ENCODE peak calls at places on chromosomes 5 and 9, in six cellular contexts. X, B, E, J, A and G are unnamed samples.

GRCh38 chr9:113187935-113188595 is 33.0 kb downstream of the FKBP15 start:
- DNase-seq in X (peak), B (peak), E (no peak), J (no peak), A (peak), G (no peak)

GRCh38 chr5:30287890-30288289 is 905.6 kb upstream of the CDH6 start:
- DNase-seq in X (no peak), B (no peak), E (no peak), J (no peak), A (no peak), G (no peak)

GRCh38 chr9:112755059-112755458 is 4.5 kb downstream of the SNX30 start:
- DNase-seq in X (no peak), B (no peak), E (no peak), J (no peak), A (no peak), G (no peak)

GRCh38 chr9:94923333-94924089 is 197.0 kb downstream of the AOPEP start:
- DNase-seq in X (peak), B (no peak), E (no peak), J (no peak), A (no peak), G (no peak)

GRCh38 chr9:21591221-21592062 is 109.3 kb upstream of the IFNE start:
- DNase-seq in X (peak), B (no peak), E (no peak), J (no peak), A (peak), G (no peak)

GRCh38 chr5:61969347-61969746 is 336.7 kb upstream of the KIF2A start:
- DNase-seq in X (peak), B (no peak), E (no peak), J (no peak), A (no peak), G (no peak)

GRCh38 chr5:55668356-55668755 is 43.8 kb downstream of the SLC38A9 start:
- DNase-seq in X (peak), B (no peak), E (no peak), J (no peak), A (peak), G (no peak)

GRCh38 chr9:131666779-131667178 is 73.1 kb downstream of the RAPGEF1 start:
- DNase-seq in X (no peak), B (no peak), E (no peak), J (peak), A (no peak), G (no peak)

GRCh38 chr5:55176176-55176818 is 3.3 kb upstream of the CDC20B start:
- DNase-seq in X (no peak), B (no peak), E (no peak), J (no peak), A (peak), G (no peak)

GRCh38 chr5:149939572-149939971 is 5.0 kb downstream of the PDE6A start:
- DNase-seq in X (peak), B (no peak), E (no peak), J (no peak), A (no peak), G (no peak)

GRCh38 chr9:13513262-13513661 is 233.8 kb upstream of the MPDZ start:
- DNase-seq in X (no peak), B (no peak), E (no peak), J (no peak), A (peak), G (no peak)

GRCh38 chr5:1446602-1447343 is 1.5 kb upstream of the SLC6A3 start:
- DNase-seq in X (no peak), B (peak), E (no peak), J (no peak), A (no peak), G (no peak)

GRCh38 chr9:72984990-72985389 is 32.1 kb upstream of the ALDH1A1 start:
- DNase-seq in X (no peak), B (no peak), E (no peak), J (no peak), A (no peak), G (no peak)

GRCh38 chr9:121699271-121700164 is 48.1 kb downstream of the DAB2IP start:
- DNase-seq in X (peak), B (peak), E (no peak), J (peak), A (peak), G (peak)

GRCh38 chr9:35748239-35748857 is 680 bp downstream of the GBA2 start:
- DNase-seq in X (no peak), B (no peak), E (no peak), J (peak), A (no peak), G (no peak)

GRCh38 chr5:65152131-65152530 is 329.6 kb downstream of the ADAMTS6 start:
- DNase-seq in X (peak), B (no peak), E (no peak), J (no peak), A (peak), G (no peak)

GRCh38 chr5:72557147-72557501 is 49.9 kb upstream of the ZNF366 start:
- DNase-seq in X (no peak), B (no peak), E (no peak), J (no peak), A (no peak), G (no peak)

GRCh38 chr9:27491164-27491563 is 32.9 kb upstream of the IFNK start:
- DNase-seq in X (peak), B (no peak), E (no peak), J (no peak), A (no peak), G (no peak)

GRCh38 chr5:135225856-135226560 is 173.0 kb downstream of the MACROH2A1 start:
- DNase-seq in X (no peak), B (peak), E (no peak), J (no peak), A (no peak), G (no peak)

GRCh38 chr9:1222511-1222910 is 172.4 kb downstream of the DMRT2 start:
- DNase-seq in X (peak), B (no peak), E (no peak), J (no peak), A (no peak), G (no peak)

GRCh38 chr5:126963822-126964375 is 66.5 kb downstream of the MARCHF3 start:
- DNase-seq in X (no peak), B (no peak), E (no peak), J (no peak), A (no peak), G (no peak)

GRCh38 chr5:178993236-178993765 is 1.8 kb downstream of the GRM6 start:
- DNase-seq in X (no peak), B (no peak), E (no peak), J (no peak), A (no peak), G (no peak)

GRCh38 chr5:178991190-178992145 is 3.7 kb downstream of the GRM6 start:
- DNase-seq in X (no peak), B (no peak), E (no peak), J (no peak), A (no peak), G (no peak)

GRCh38 chr5:178993955-178994579 is 1.1 kb downstream of the GRM6 start:
- DNase-seq in X (no peak), B (no peak), E (no peak), J (no peak), A (no peak), G (no peak)

GRCh38 chr5:178990491-178990890 is 4.6 kb downstream of the GRM6 start:
- DNase-seq in X (no peak), B (no peak), E (no peak), J (no peak), A (no peak), G (no peak)

DNA sequence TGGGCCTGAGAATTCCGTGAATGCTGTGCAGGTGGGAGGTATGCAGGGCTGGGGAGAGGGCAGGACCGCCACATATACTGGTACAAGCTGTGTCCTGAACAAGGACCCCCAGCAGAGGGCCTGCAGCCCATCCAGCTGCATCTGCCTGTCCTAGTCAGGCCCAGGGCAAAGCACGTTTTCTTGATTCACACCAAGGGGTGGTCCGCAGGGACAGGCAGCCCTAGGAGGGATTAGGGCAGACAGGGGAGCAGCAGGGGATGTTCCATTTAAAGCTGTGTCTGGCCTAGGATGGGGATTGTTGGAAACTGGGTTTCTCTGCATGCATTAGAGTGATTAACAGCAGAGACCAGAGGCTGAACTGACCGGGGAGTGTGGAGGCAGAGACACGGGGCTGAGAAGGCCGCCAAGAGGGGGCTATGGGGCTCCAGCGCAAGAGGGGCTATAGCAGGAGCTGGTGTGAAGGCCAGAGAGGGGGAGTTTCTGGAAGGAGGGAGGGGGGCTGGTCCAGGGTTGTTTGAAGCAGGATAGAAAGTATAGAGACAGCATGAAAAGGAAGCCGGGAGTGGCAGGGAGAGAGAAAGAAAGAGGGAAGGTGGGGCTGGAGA is 2.7 kb downstream of the GRM6 start:
- DNase-seq in X (no peak), B (no peak), E (no peak), J (no peak), A (no peak), G (no peak)
- H3K4me3 ChIP-seq in X (no peak), B (no peak), E (no peak), J (no peak), A (no peak), G (no peak)

GRCh38 chr5:156800982-156801381 is 49.1 kb upstream of the PPP1R2B start:
- DNase-seq in X (no peak), B (no peak), E (no peak), J (no peak), A (no peak), G (no peak)
- H3K4me3 ChIP-seq in X (no peak), B (no peak), E (no peak), J (no peak), A (no peak), G (no peak)

GRCh38 chr5:14399054-14399657 is 182.4 kb upstream of the OTULINL start:
- DNase-seq in X (peak), B (no peak), E (no peak), J (peak), A (peak), G (peak)

GRCh38 chr5:14394365-14394764 is 187.2 kb upstream of the OTULINL start:
- DNase-seq in X (no peak), B (no peak), E (no peak), J (no peak), A (no peak), G (no peak)

GRCh38 chr5:14396071-14396470 is 185.5 kb upstream of the OTULINL start:
- DNase-seq in X (no peak), B (no peak), E (no peak), J (no peak), A (no peak), G (no peak)

GRCh38 chr5:14397717-14398116 is 183.9 kb upstream of the OTULINL start:
- DNase-seq in X (peak), B (no peak), E (no peak), J (no peak), A (no peak), G (no peak)

GRCh38 chr5:14395411-14395810 is 186.2 kb upstream of the OTULINL start:
- DNase-seq in X (no peak), B (no peak), E (no peak), J (no peak), A (no peak), G (no peak)
- H3K4me3 ChIP-seq in X (no peak), B (no peak), E (no peak), J (no peak), A (no peak), G (no peak)

GRCh38 chr9:135131488-135131887 is 44.0 kb downstream of the OLFM1 start:
- DNase-seq in X (no peak), B (no peak), E (no peak), J (no peak), A (no peak), G (no peak)
- H3K4me3 ChIP-seq in X (no peak), B (no peak), E (no peak), J (no peak), A (no peak), G (no peak)

GRCh38 chr9:87040410-87041009 is 93.2 kb upstream of the GAS1 start:
- DNase-seq in X (no peak), B (no peak), E (no peak), J (no peak), A (no peak), G (no peak)
- H3K4me3 ChIP-seq in X (no peak), B (no peak), E (no peak), J (no peak), A (peak), G (no peak)

DNA sequence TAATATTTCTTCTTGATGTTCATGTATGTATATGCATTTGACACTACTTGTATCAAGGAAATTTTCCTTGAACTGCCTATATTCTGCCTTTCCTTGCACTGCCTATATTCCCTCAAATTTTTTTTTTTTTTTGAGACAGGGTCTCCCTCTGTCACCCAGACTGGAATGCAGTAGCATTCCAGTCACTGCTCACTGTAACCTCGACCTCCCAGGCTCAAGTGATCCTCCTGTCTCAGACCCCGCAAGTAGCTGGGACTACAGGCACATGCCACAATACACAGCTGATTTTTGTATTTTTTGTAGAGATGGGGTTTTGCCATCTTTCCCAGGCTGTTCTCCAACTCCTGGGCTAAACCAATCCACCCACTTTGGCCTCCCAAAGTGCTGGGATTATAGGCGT is 4.1 kb downstream of the HMGCS1 start:
- DNase-seq in X (no peak), B (no peak), E (no peak), J (no peak), A (no peak), G (no peak)
- H3K4me3 ChIP-seq in X (peak), B (no peak), E (no peak), J (no peak), A (no peak), G (no peak)

DNA sequence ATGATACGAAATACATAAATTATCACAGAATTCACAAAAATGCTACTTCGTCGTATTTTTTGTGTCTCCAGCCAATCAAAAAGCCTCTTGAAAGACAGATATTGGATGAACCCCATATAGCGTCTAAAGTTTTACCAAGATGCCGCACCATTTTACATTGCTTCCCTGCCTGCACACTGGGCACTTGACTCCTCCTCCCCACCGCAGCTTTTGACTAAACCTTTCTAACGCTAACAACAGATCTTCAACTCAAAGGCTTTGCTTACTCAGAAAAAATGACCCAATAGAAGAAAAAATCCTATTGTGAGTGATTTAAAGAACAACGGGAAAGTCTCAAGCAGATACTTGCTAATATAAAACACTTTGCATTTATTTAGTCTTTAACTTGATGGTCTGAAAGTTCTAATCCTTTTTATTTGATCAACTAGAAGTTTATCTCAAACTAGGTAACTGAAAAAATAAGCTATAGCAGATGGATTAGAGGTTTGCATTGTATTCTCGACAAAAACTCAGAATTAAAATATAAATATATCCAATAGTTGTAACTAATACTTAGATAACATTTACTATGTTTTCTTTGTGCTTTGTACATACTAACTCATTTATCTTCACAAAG is 609.1 kb upstream of the DMAC1 start:
- DNase-seq in X (no peak), B (no peak), E (no peak), J (no peak), A (no peak), G (no peak)
- H3K4me3 ChIP-seq in X (no peak), B (no peak), E (no peak), J (no peak), A (no peak), G (no peak)

GRCh38 chr5:176621661-176622079 is 8.7 kb downstream of the SNCB start:
- DNase-seq in X (peak), B (no peak), E (peak), J (no peak), A (no peak), G (no peak)

GRCh38 chr5:176619569-176620332 is 9.8 kb upstream of the GPRIN1 start:
- DNase-seq in X (no peak), B (no peak), E (no peak), J (no peak), A (no peak), G (no peak)

GRCh38 chr5:176618783-176619182 is 8.8 kb upstream of the GPRIN1 start:
- DNase-seq in X (no peak), B (no peak), E (no peak), J (no peak), A (no peak), G (no peak)

GRCh38 chr5:176619203-176619568 is 9.2 kb upstream of the GPRIN1 start:
- DNase-seq in X (peak), B (peak), E (peak), J (peak), A (peak), G (no peak)

GRCh38 chr5:176620333-176620981 is 9.9 kb downstream of the SNCB start:
- DNase-seq in X (no peak), B (peak), E (no peak), J (no peak), A (no peak), G (no peak)
- H3K4me3 ChIP-seq in X (no peak), B (no peak), E (no peak), J (no peak), A (no peak), G (no peak)

GRCh38 chr9:128921881-128922763 is 1.3 kb downstream of the PHYHD1 start:
- DNase-seq in X (peak), B (peak), E (no peak), J (no peak), A (peak), G (no peak)
- H3K4me3 ChIP-seq in X (peak), B (peak), E (peak), J (no peak), A (peak), G (no peak)

DNA sequence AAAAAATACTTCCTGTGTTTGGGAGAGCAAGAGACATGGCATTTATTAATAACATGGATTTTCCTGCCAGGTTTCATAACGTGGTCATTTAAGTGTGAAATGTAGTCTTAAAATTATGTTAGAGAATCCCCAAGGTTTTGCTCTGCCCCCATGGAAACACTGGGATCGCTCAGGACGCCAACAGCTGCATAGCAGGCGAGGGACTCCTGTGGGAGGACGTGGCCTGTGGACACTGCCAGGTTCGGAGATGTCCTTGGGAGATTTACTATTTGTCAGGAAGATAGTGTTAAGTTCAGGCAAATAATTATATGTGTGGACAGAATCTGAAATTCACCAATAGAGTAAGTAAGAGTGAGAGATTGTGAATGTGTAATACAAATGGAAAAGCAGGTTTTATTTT is 977 bp downstream of the BTNL9 start:
- DNase-seq in X (no peak), B (no peak), E (no peak), J (no peak), A (no peak), G (no peak)
- H3K4me3 ChIP-seq in X (no peak), B (peak), E (no peak), J (no peak), A (no peak), G (no peak)